ENCODE peak calls at places on chromosome 1, in six cellular contexts. O is T-cell; C is ELR; D is NCI-H2081; J is activated CD4-positive, alpha-beta T cell treated with anti-CD3 and anti-CD28 coated beads for 24 hours; L is neural progenitor cell. U is an unnamed sample.
A peak's percentile ranks its signal among the peaks of the same experiment; 100 is the strongest.

GRCh38 chr1:174153085-174153824 is 6.1 kb upstream of the RABGAP1L start:
- DNase-seq in O (no peak), C (peak; percentile 67), D (no peak), J (no peak), L (no peak), U (no peak)

GRCh38 chr1:160428655-160429054 is 28.3 kb downstream of the VANGL2 start:
- DNase-seq in O (peak; percentile 3), C (peak; percentile 69), D (peak; percentile 63), J (no peak), L (peak; percentile 49), U (peak; percentile 53)

GRCh38 chr1:18085387-18086074 is 22.1 kb upstream of the IGSF21 start:
- DNase-seq in O (no peak), C (no peak), D (no peak), J (no peak), L (no peak), U (no peak)

GRCh38 chr1:186983327-186983726 is 154.6 kb downstream of the PLA2G4A start:
- DNase-seq in O (no peak), C (no peak), D (no peak), J (no peak), L (no peak), U (no peak)

GRCh38 chr1:116066868-116067563 is 44.2 kb upstream of the MAB21L3 start:
- DNase-seq in O (no peak), C (peak; percentile 72), D (no peak), J (no peak), L (no peak), U (no peak)

GRCh38 chr1:85683292-85684025 is 24.8 kb downstream of the ZNHIT6 start:
- DNase-seq in O (no peak), C (peak; percentile 8), D (no peak), J (no peak), L (no peak), U (no peak)

GRCh38 chr1:3465935-3466321 is 11.5 kb downstream of the ARHGEF16 start:
- DNase-seq in O (no peak), C (no peak), D (no peak), J (no peak), L (no peak), U (no peak)

GRCh38 chr1:175207971-175208370 is 15.4 kb upstream of the KIAA0040 start:
- DNase-seq in O (no peak), C (no peak), D (peak; percentile 46), J (no peak), L (no peak), U (no peak)

GRCh38 chr1:211813590-211813989 is 17.0 kb downstream of the LPGAT1 start:
- DNase-seq in O (no peak), C (no peak), D (no peak), J (no peak), L (no peak), U (no peak)

GRCh38 chr1:183655562-183656075 is 2.5 kb upstream of the APOBEC4 start:
- DNase-seq in O (peak; percentile 40), C (peak; percentile 87), D (peak; percentile 84), J (peak; percentile 65), L (peak; percentile 89), U (peak; percentile 42)

GRCh38 chr1:207862241-207862787 is 48.6 kb downstream of the CD34 start:
- DNase-seq in O (no peak), C (no peak), D (no peak), J (no peak), L (no peak), U (no peak)

GRCh38 chr1:22414244-22414751 is 37.4 kb upstream of the ZBTB40 start:
- DNase-seq in O (no peak), C (no peak), D (peak; percentile 63), J (no peak), L (no peak), U (no peak)

GRCh38 chr1:155012052-155012546 is 9.5 kb downstream of the ZBTB7B start:
- DNase-seq in O (no peak), C (no peak), D (peak; percentile 61), J (no peak), L (peak; percentile 89), U (no peak)

GRCh38 chr1:91701494-91701869 is 184.5 kb downstream of the TGFBR3 start:
- DNase-seq in O (no peak), C (peak; percentile 20), D (no peak), J (no peak), L (no peak), U (no peak)